ENCODE peak calls at places on chromosome 17, in four cellular contexts. T is right lobe of liver, R is Peyer's patch, K is upper lobe of left lung. Y is an unnamed sample.

GRCh38 chr17:57666946-57667345 is 78.2 kb downstream of the CCDC182 start:
- DNase-seq in T (no peak), R (no peak), K (no peak), Y (no peak)

GRCh38 chr17:35372846-35373531 is 432 bp downstream of the SLFN11 start:
- DNase-seq in T (no peak), R (no peak), K (no peak), Y (peak; percentile 48)

GRCh38 chr17:67379251-67379630 is 2.2 kb downstream of the PITPNC1 start:
- DNase-seq in T (no peak), R (no peak), K (no peak), Y (no peak)

GRCh38 chr17:77506371-77506991 is 365.7 kb downstream of the SEC14L1 start:
- DNase-seq in T (peak; percentile 40), R (no peak), K (no peak), Y (no peak)

GRCh38 chr17:43372273-43372911 is 26.4 kb upstream of the ARL4D start:
- DNase-seq in T (no peak), R (no peak), K (peak; percentile 50), Y (no peak)

GRCh38 chr17:21573961-21574610 is 118.2 kb upstream of the KCNJ18 start:
- DNase-seq in T (no peak), R (peak; percentile 52), K (no peak), Y (no peak)

GRCh38 chr17:57256708-57257112 is 387 bp downstream of the MSI2 start:
- DNase-seq in T (no peak), R (no peak), K (no peak), Y (peak; percentile 55)

GRCh38 chr17:43784628-43785101 is 4.4 kb downstream of the CFAP97D1 start:
- DNase-seq in T (no peak), R (no peak), K (no peak), Y (no peak)

GRCh38 chr17:9424071-9424640 is 151.5 kb downstream of the STX8 start:
- DNase-seq in T (no peak), R (no peak), K (no peak), Y (no peak)

GRCh38 chr17:19369846-19370492 is 7.4 kb upstream of the B9D1 start:
- DNase-seq in T (no peak), R (no peak), K (peak; percentile 37), Y (no peak)

GRCh38 chr17:17605747-17606083 is 14.2 kb upstream of the PEMT start:
- DNase-seq in T (no peak), R (no peak), K (no peak), Y (no peak)

GRCh38 chr17:17355426-17355825 is 52.3 kb downstream of the NT5M start:
- DNase-seq in T (no peak), R (no peak), K (no peak), Y (no peak)

GRCh38 chr17:64291268-64291851 is 28.3 kb upstream of the TEX2 start:
- DNase-seq in T (no peak), R (no peak), K (no peak), Y (peak; percentile 48)

GRCh38 chr17:48021964-48022363 is 15.6 kb downstream of the COPZ2 start:
- DNase-seq in T (peak; percentile 19), R (no peak), K (no peak), Y (no peak)

GRCh38 chr17:80779961-80780380 is 211.7 kb upstream of the CHMP6 start:
- DNase-seq in T (no peak), R (no peak), K (peak; percentile 73), Y (peak; percentile 12)

GRCh38 chr17:15659663-15660062 is 24.4 kb downstream of the TRIM16 start:
- DNase-seq in T (no peak), R (no peak), K (peak; percentile 61), Y (no peak)

GRCh38 chr17:19407601-19408380 is 3.2 kb upstream of the RNF112 start:
- DNase-seq in T (no peak), R (no peak), K (no peak), Y (no peak)

GRCh38 chr17:704111-704864 is 10.4 kb downstream of the VPS53 start:
- DNase-seq in T (no peak), R (no peak), K (peak; percentile 72), Y (no peak)

GRCh38 chr17:40458001-40458791 is 14.9 kb downstream of the IGFBP4 start:
- DNase-seq in T (no peak), R (no peak), K (no peak), Y (no peak)

GRCh38 chr17:47279062-47279801 is 25.6 kb downstream of the ITGB3 start:
- DNase-seq in T (no peak), R (no peak), K (peak; percentile 78), Y (no peak)

GRCh38 chr17:72942594-72942993 is 149.9 kb downstream of the SLC39A11 start:
- DNase-seq in T (no peak), R (no peak), K (no peak), Y (no peak)

GRCh38 chr17:59791603-59792457 is 84.4 kb downstream of the VMP1 start:
- DNase-seq in T (no peak), R (no peak), K (no peak), Y (no peak)

GRCh38 chr17:71934520-71934919 is 186.3 kb upstream of the SOX9 start:
- DNase-seq in T (no peak), R (no peak), K (no peak), Y (no peak)

GRCh38 chr17:80760501-80760900 is 215.9 kb downstream of the RPTOR start:
- DNase-seq in T (no peak), R (no peak), K (peak; percentile 65), Y (no peak)

GRCh38 chr17:80618304-80618703 is 73.7 kb downstream of the RPTOR start:
- DNase-seq in T (no peak), R (no peak), K (no peak), Y (no peak)

GRCh38 chr17:51427259-51428255 is 167.2 kb downstream of the UTP18 start:
- DNase-seq in T (no peak), R (no peak), K (no peak), Y (no peak)

GRCh38 chr17:50055426-50056216 is at the start of gene ITGA3:
- DNase-seq in T (peak; percentile 62), R (peak; percentile 93), K (peak; percentile 88), Y (no peak)
- TF ChIP-seq POLR2A in T (no peak), R (peak; percentile 54), K (peak; percentile 55), Y (no peak)

GRCh38 chr17:7313028-7313889 is 1.9 kb downstream of the GPS2 start:
- DNase-seq in T (no peak), R (no peak), K (no peak), Y (no peak)
- TF ChIP-seq POLR2A in T (peak; percentile 23), R (no peak), K (no peak), Y (peak; percentile 31)

DNA sequence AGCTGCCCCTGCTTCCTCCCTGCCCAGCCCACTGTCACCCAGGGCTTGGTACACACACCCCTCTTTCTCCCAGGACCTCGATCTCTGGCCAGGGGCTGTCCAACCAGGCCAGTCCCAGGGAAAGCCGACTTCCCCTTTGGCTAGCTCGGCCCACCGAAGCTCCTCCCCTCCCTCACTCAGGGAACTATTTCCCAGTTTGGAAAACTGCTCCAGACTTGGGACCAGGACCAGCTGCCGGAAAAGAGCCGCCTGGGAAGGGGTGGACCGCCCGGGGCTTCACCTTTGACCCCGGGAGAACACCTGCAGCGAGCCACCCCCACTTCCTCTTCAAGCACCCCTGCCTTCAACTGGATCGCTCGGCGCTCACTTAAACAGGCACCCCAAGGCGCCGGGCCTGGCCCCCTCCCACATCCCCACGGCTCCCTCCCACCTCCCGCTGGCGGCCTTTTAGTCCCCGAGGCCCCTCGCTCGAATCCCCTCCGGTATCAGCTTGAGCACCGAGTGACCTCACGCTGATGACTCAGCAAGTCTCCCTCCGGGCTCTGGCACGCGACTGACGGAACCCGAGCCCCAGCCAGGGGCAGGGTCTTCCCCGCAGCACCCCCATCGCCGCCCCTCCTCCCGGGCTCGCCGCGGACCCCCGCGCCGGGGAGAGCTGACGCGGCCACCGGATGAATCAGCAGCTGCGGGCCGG is 937 bp downstream of the MAFG start:
- DNase-seq in T (peak; percentile 92), R (peak; percentile 88), K (peak; percentile 90), Y (peak; percentile 87)
- TF ChIP-seq POLR2A in T (peak; percentile 73), R (peak; percentile 82), K (no peak), Y (peak; percentile 37)

GRCh38 chr17:4270746-4271145 is 7.0 kb upstream of the ANKFY1 start:
- DNase-seq in T (no peak), R (no peak), K (no peak), Y (no peak)

GRCh38 chr17:4272213-4272975 is 8.6 kb upstream of the ANKFY1 start:
- DNase-seq in T (no peak), R (no peak), K (no peak), Y (no peak)

GRCh38 chr17:4276514-4276913 is 12.7 kb upstream of the ANKFY1 start:
- DNase-seq in T (no peak), R (no peak), K (no peak), Y (no peak)
- TF ChIP-seq POLR2A in T (no peak), R (no peak), K (no peak), Y (no peak)

GRCh38 chr17:4535667-4536258 is 19.4 kb downstream of the MYBBP1A start:
- DNase-seq in T (peak; percentile 58), R (no peak), K (no peak), Y (no peak)

GRCh38 chr17:4537451-4538235 is 17.5 kb downstream of the MYBBP1A start:
- DNase-seq in T (no peak), R (no peak), K (no peak), Y (no peak)

GRCh38 chr17:4536742-4537411 is 18.3 kb downstream of the MYBBP1A start:
- DNase-seq in T (no peak), R (no peak), K (no peak), Y (no peak)

GRCh38 chr17:4534928-4535666 is 20.1 kb downstream of the MYBBP1A start:
- DNase-seq in T (peak; percentile 55), R (no peak), K (no peak), Y (no peak)

GRCh38 chr17:4536259-4536741 is 18.9 kb downstream of the MYBBP1A start:
- DNase-seq in T (peak; percentile 58), R (no peak), K (no peak), Y (no peak)
- TF ChIP-seq POLR2A in T (no peak), R (no peak), K (no peak), Y (no peak)

GRCh38 chr17:41966453-41967140 is at the start of gene CNP:
- DNase-seq in T (peak; percentile 94), R (peak; percentile 94), K (peak; percentile 94), Y (peak; percentile 95)

GRCh38 chr17:41967921-41968578 is 1.5 kb downstream of the CNP start:
- DNase-seq in T (peak; percentile 59), R (no peak), K (no peak), Y (no peak)

GRCh38 chr17:41968676-41969075 is 2.1 kb downstream of the CNP start:
- DNase-seq in T (peak; percentile 38), R (no peak), K (no peak), Y (no peak)

GRCh38 chr17:41965694-41966375 is 760 bp upstream of the CNP start:
- DNase-seq in T (peak; percentile 89), R (peak; percentile 82), K (peak; percentile 91), Y (peak; percentile 63)

DNA sequence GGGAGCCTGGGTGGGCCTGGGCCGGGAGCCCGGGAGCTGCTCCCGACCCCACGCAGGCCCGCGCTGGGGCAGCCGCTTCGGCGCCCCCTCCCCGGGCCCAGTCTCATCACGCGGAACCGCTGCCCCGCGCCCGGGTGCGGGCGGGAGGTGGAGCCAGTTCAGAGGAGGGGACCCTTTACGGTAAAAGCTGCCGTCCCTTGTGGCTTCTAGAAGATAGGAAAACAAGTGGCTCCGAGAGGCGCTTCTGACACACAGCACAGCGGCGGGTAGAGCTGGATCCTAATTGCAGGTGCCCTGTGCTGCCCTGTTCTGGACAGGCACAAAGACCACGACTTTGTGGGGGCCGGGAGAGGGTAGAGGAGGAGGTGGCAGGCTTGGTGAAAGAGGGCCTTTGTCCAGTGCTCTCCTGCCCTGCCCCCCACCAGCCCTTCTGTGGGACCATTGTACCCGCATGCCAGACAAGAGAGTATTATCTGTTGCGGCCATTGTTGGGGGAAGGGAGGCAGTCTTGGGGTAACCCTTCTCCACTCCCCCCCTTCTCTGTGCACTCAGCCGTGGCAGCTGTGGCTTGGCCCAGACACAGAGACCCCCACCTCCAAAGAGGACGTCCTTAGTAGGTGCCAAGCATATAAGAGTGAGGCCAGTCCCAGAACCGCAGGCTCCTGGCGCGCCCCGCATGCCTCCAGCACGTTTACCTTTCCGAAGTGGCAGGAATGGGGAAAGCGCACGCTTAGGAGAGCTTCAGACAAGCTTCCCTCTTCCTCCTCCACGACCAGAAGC is 736 bp downstream of the CNP start:
- DNase-seq in T (peak; percentile 55), R (no peak), K (peak; percentile 33), Y (peak; percentile 73)
- TF ChIP-seq POLR2A in T (no peak), R (no peak), K (no peak), Y (peak; percentile 3)